ENCODE peak calls at places on chromosomes 12 and 14, in four cellular contexts. T, E, G and R are unnamed samples.

GRCh38 chr14:71666579-71667145 is 265.6 kb upstream of the RGS6 start:
- DNase-seq in T (no peak), E (no peak), G (no peak), R (no peak)

GRCh38 chr14:99274346-99275221 is 2.6 kb upstream of the BCL11B start:
- DNase-seq in T (peak; percentile 71), E (peak; percentile 86), G (no peak), R (peak; percentile 29)

GRCh38 chr12:120314220-120314619 is 12.1 kb downstream of the SIRT4 start:
- DNase-seq in T (no peak), E (no peak), G (no peak), R (no peak)

GRCh38 chr12:121958521-121959240 is 40.3 kb downstream of the CFAP251 start:
- DNase-seq in T (no peak), E (peak; percentile 75), G (no peak), R (no peak)

GRCh38 chr14:50148799-50149198 is 32.4 kb upstream of the VCPKMT start:
- DNase-seq in T (no peak), E (no peak), G (no peak), R (no peak)

GRCh38 chr14:57493467-57494181 is at the start of gene CCDC198:
- DNase-seq in T (no peak), E (no peak), G (peak; percentile 71), R (no peak)

GRCh38 chr12:110102255-110102654 is 21.9 kb upstream of the IFT81 start:
- DNase-seq in T (no peak), E (peak; percentile 73), G (no peak), R (no peak)

GRCh38 chr14:70897475-70897874 is 9.8 kb upstream of the PCNX1 start:
- DNase-seq in T (no peak), E (no peak), G (no peak), R (no peak)

GRCh38 chr14:51014086-51014485 is 69.8 kb upstream of the PYGL start:
- DNase-seq in T (no peak), E (no peak), G (no peak), R (no peak)

GRCh38 chr14:106509176-106509575 is 982.8 kb downstream of the TMEM121 start:
- DNase-seq in T (no peak), E (no peak), G (no peak), R (no peak)

GRCh38 chr14:106508216-106508615 is 981.8 kb downstream of the TMEM121 start:
- DNase-seq in T (no peak), E (no peak), G (no peak), R (no peak)

GRCh38 chr14:106507354-106507753 is 981.0 kb downstream of the TMEM121 start:
- DNase-seq in T (peak; percentile 62), E (no peak), G (no peak), R (no peak)

GRCh38 chr14:106511411-106512198 is 985.2 kb downstream of the TMEM121 start:
- DNase-seq in T (no peak), E (no peak), G (no peak), R (no peak)

GRCh38 chr14:106509795-106510194 is 983.4 kb downstream of the TMEM121 start:
- DNase-seq in T (no peak), E (no peak), G (no peak), R (no peak)
- H3K9me3 ChIP-seq in T (no peaks in the 10 kb centered on the region), E (no peaks in the 10 kb centered on the region), G (no peaks in the 10 kb centered on the region), R (no peaks in the 10 kb centered on the region)

DNA sequence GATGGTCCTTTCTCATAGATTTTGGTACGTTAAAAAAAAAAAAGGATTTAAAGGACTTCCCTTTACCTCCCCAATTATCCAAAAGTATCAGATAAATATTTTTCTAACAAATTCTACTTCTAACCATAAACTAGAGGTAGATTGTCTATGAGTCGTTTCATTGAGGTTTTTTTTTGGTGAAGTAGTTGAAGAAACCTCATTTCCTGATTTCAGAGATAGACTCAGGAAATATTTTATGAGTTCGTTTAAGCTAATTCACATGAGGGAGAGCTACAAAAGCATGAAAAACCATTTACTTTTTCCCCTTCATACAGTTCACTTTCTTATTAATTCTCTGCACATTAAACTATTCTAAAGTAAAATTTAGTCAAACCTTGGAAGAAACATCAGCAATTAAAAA is 112.5 kb downstream of the RALGAPA1 start:
- DNase-seq in T (no peak), E (no peak), G (no peak), R (no peak)
- H3K4me3 ChIP-seq in T (no peak overlapping the region), E (no peak overlapping the region), G (no peak overlapping the region), R (no peak overlapping the region)

DNA sequence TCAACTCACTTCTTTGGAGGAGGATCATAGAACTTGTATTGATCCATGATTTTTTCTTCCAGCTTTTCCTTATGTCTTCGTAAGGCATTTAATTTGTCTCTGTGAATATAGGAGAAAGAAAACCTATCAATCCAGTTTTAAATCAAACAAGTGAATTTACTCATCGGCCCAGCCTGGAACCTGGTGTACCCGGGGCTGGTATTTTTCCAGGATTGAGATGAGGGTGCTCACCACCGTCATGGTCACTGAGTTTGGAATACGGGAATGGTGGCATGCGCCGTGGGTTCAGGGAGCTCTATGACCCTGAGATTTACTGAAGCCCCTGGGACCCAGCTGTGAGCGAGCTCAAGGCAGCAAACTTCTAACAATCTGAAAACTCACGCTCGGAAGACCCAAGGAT is 46.5 kb upstream of the GPR68 start:
- DNase-seq in T (no peak), E (no peak), G (no peak), R (peak; percentile 67)
- H3K36me3 ChIP-seq in T (peaks cover 89% of the 10 kb centered on the region), E (no peaks in the 10 kb centered on the region), G (no peaks in the 10 kb centered on the region), R (peaks cover 88% of the 10 kb centered on the region)

GRCh38 chr12:17438141-17438540 is 651.9 kb downstream of the RERGL start:
- DNase-seq in T (no peak), E (no peak), G (no peak), R (no peak)
- H3K9me3 ChIP-seq in T (no peaks in the 10 kb centered on the region), E (no peaks in the 10 kb centered on the region), G (no peaks in the 10 kb centered on the region), R (no peaks in the 10 kb centered on the region)

GRCh38 chr12:12788675-12789368 is 3.4 kb downstream of the APOLD1 start:
- DNase-seq in T (peak; percentile 68), E (peak; percentile 69), G (peak; percentile 72), R (peak; percentile 70)

GRCh38 chr12:12791756-12792346 is 6.4 kb downstream of the APOLD1 start:
- DNase-seq in T (no peak), E (no peak), G (no peak), R (no peak)

GRCh38 chr12:12794686-12795085 is 9.2 kb downstream of the APOLD1 start:
- DNase-seq in T (no peak), E (no peak), G (no peak), R (no peak)

GRCh38 chr12:12790956-12791355 is 5.5 kb downstream of the APOLD1 start:
- DNase-seq in T (no peak), E (no peak), G (no peak), R (no peak)

DNA sequence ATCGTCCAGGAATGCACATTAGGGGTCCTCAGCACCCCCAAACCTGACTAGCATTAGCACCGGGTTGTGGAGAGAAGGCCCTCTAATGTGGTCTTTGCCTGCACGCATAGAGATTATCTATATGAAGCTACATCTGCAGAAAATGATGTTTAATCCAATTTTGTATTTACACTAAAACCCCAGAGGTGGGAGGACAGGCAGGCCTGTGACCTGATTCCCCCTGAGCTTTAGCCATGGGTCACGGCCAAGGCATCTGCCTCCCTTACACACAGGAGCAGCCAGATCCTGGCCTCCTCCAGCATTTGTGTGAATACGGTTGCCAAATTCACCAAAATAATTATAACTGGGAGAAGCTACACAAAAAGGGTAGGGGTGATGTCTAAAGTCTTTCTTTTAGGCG is 7.0 kb downstream of the APOLD1 start:
- DNase-seq in T (no peak), E (no peak), G (no peak), R (no peak)
- H3K4me3 ChIP-seq in T (no peak overlapping the region), E (no peak overlapping the region), G (no peak overlapping the region), R (no peak overlapping the region)

DNA sequence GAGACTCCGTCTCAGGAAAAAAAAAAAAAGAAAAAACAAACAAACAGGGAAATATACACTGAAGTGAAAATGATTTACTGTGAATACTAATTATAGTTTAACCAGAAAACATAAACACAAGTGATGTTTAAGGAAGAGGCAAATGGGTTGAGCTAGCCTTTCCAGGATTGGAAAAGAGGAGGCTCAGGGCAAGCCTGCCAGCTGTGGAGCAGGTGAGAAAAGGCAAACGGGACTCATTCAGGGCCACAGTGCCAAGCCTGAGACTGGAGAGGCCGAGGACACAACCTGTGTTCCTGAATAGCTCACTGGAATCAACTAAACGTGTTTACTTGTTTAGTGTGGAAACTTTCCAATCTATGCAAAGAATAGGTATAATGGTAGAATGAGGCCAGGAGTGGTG is 35.7 kb upstream of the MAPKAPK5 start:
- DNase-seq in T (no peak), E (no peak), G (no peak), R (no peak)
- H3K36me3 ChIP-seq in T (no peaks in the 10 kb centered on the region), E (no peaks in the 10 kb centered on the region), G (peaks cover 4% of the 10 kb centered on the region), R (peaks cover 84% of the 10 kb centered on the region)

GRCh38 chr14:23623962-23624361 is 12.2 kb upstream of the DHRS2 start:
- DNase-seq in T (no peak), E (no peak), G (no peak), R (peak; percentile 8)
- H3K9me3 ChIP-seq in T (no peaks in the 10 kb centered on the region), E (peaks cover 2% of the 10 kb centered on the region), G (no peaks in the 10 kb centered on the region), R (peaks cover 8% of the 10 kb centered on the region)

GRCh38 chr12:88036368-88036965 is 7.3 kb upstream of the C12orf50 start:
- DNase-seq in T (no peak), E (no peak), G (no peak), R (no peak)
- H3K4me3 ChIP-seq in T (peak overlapping the region; percentile 59), E (peak overlapping the region; percentile 82), G (peak overlapping the region; percentile 87), R (peak overlapping the region; percentile 87)

GRCh38 chr14:52377940-52378339 is 63.8 kb downstream of the PTGER2 start:
- DNase-seq in T (no peak), E (no peak), G (no peak), R (no peak)
- H3K36me3 ChIP-seq in T (no peaks in the 10 kb centered on the region), E (no peaks in the 10 kb centered on the region), G (no peaks in the 10 kb centered on the region), R (no peaks in the 10 kb centered on the region)